ENCODE peak calls at places on chromosomes 3 and 15, in six cellular contexts. R is coronary artery; Y is choroid plexus epithelial cell; W is astrocyte of the spinal cord; H is endodermal cell; K is activated gamma-delta T cell treated with anti-CD3 and anti-CD28 coated beads, Interleukin-2, amount 50 U/mL, for 16 hours. Z is an unnamed sample.

GRCh38 chr3:44648564-44649229 is at the start of gene ZNF35:
- DNase-seq in R (peak; percentile 84), Y (peak; percentile 93), W (peak; percentile 91), H (peak; percentile 94), K (peak; percentile 16), Z (peak; percentile 69)

GRCh38 chr3:160999268-160999667 is 105.9 kb downstream of the B3GALNT1 start:
- DNase-seq in R (no peak), Y (no peak), W (peak; percentile 13), H (no peak), K (no peak), Z (no peak)

GRCh38 chr3:155676252-155676981 is 68.5 kb downstream of the PLCH1 start:
- DNase-seq in R (no peak), Y (peak; percentile 51), W (peak; percentile 62), H (no peak), K (no peak), Z (no peak)

GRCh38 chr15:71701808-71702207 is 108.5 kb upstream of the NR2E3 start:
- DNase-seq in R (no peak), Y (no peak), W (no peak), H (no peak), K (no peak), Z (no peak)

GRCh38 chr3:173733029-173733652 is 335.6 kb downstream of the NLGN1 start:
- DNase-seq in R (no peak), Y (peak; percentile 75), W (peak; percentile 63), H (no peak), K (no peak), Z (peak; percentile 42)

GRCh38 chr3:36416660-36417059 is 36.4 kb downstream of the STAC start:
- DNase-seq in R (no peak), Y (no peak), W (no peak), H (no peak), K (no peak), Z (no peak)

GRCh38 chr15:95302809-95303208 is 1027.7 kb upstream of the NR2F2 start:
- DNase-seq in R (no peak), Y (no peak), W (no peak), H (no peak), K (no peak), Z (no peak)

GRCh38 chr3:129039271-129040038 is 21.1 kb upstream of the GP9 start:
- DNase-seq in R (no peak), Y (no peak), W (no peak), H (peak; percentile 53), K (no peak), Z (peak; percentile 50)

GRCh38 chr15:33071451-33071850 is 123.1 kb downstream of the FMN1 start:
- DNase-seq in R (no peak), Y (peak; percentile 10), W (no peak), H (no peak), K (no peak), Z (no peak)

GRCh38 chr3:27025718-27026117 is 343.5 kb downstream of the NEK10 start:
- DNase-seq in R (no peak), Y (no peak), W (no peak), H (peak; percentile 74), K (no peak), Z (no peak)

GRCh38 chr3:141680620-141681389 is 57.3 kb upstream of the RNF7 start:
- DNase-seq in R (no peak), Y (peak; percentile 75), W (peak; percentile 40), H (peak; percentile 60), K (no peak), Z (peak; percentile 28)

GRCh38 chr3:123576119-123576518 is 8.7 kb downstream of the HACD2 start:
- DNase-seq in R (no peak), Y (peak; percentile 38), W (peak; percentile 10), H (no peak), K (no peak), Z (no peak)

GRCh38 chr3:107241217-107241616 is 136.0 kb upstream of the CCDC54 start:
- DNase-seq in R (peak; percentile 81), Y (peak; percentile 30), W (peak; percentile 47), H (peak; percentile 71), K (no peak), Z (peak; percentile 64)

GRCh38 chr15:100812802-100813201 is 66.8 kb upstream of the ALDH1A3 start:
- DNase-seq in R (no peak), Y (no peak), W (no peak), H (no peak), K (no peak), Z (no peak)

GRCh38 chr3:190362258-190362657 is 25.7 kb upstream of the CLDN16 start:
- DNase-seq in R (no peak), Y (no peak), W (no peak), H (peak; percentile 59), K (no peak), Z (no peak)

GRCh38 chr3:13103416-13104058 is 30.3 kb upstream of the IQSEC1 start:
- DNase-seq in R (no peak), Y (no peak), W (no peak), H (no peak), K (no peak), Z (no peak)

GRCh38 chr15:46442901-46443590 is 808.2 kb downstream of the SQOR start:
- DNase-seq in R (no peak), Y (no peak), W (peak; percentile 7), H (no peak), K (no peak), Z (no peak)

GRCh38 chr15:34001536-34001935 is 33.2 kb downstream of the CHRM5 start:
- DNase-seq in R (no peak), Y (no peak), W (peak; percentile 28), H (no peak), K (no peak), Z (no peak)

GRCh38 chr3:56132762-56133161 is 335.5 kb downstream of the ERC2 start:
- DNase-seq in R (no peak), Y (no peak), W (no peak), H (no peak), K (no peak), Z (no peak)

GRCh38 chr3:196524527-196524926 is 9.4 kb upstream of the SMCO1 start:
- DNase-seq in R (no peak), Y (peak; percentile 54), W (no peak), H (no peak), K (no peak), Z (peak; percentile 45)

GRCh38 chr3:14143271-14143605 is 18.4 kb downstream of the TMEM43 start:
- DNase-seq in R (no peak), Y (peak; percentile 42), W (no peak), H (no peak), K (no peak), Z (no peak)

GRCh38 chr3:171334465-171334811 is 125.8 kb downstream of the TNIK start:
- DNase-seq in R (no peak), Y (no peak), W (no peak), H (no peak), K (no peak), Z (no peak)

GRCh38 chr3:120157113-120157512 is 62.9 kb upstream of the GSK3B start:
- DNase-seq in R (no peak), Y (no peak), W (no peak), H (no peak), K (no peak), Z (no peak)

GRCh38 chr3:16816048-16816780 is 68.5 kb upstream of the PLCL2 start:
- DNase-seq in R (no peak), Y (no peak), W (no peak), H (no peak), K (no peak), Z (no peak)

GRCh38 chr3:49296781-49297420 is 19.9 kb upstream of the C3orf62 start:
- DNase-seq in R (no peak), Y (peak; percentile 71), W (peak; percentile 8), H (no peak), K (no peak), Z (no peak)

GRCh38 chr15:90851945-90852344 is 16.4 kb upstream of the FURIN start:
- DNase-seq in R (no peak), Y (no peak), W (no peak), H (no peak), K (no peak), Z (no peak)

GRCh38 chr15:62153228-62153627 is 11.9 kb downstream of the C2CD4B start:
- DNase-seq in R (no peak), Y (no peak), W (no peak), H (no peak), K (no peak), Z (no peak)

GRCh38 chr15:81400640-81401236 is 26.7 kb upstream of the TMC3 start:
- DNase-seq in R (no peak), Y (peak; percentile 82), W (peak; percentile 58), H (no peak), K (no peak), Z (peak; percentile 70)

GRCh38 chr3:12227833-12228232 is 61.0 kb upstream of the PPARG start:
- DNase-seq in R (no peak), Y (peak; percentile 91), W (peak; percentile 92), H (no peak), K (no peak), Z (no peak)